ENCODE peak calls at places on chromosome 11, in four cellular contexts. One of them, this sample, is unnamed.

GRCh38 chr11:36265793-36266628 is 23.2 kb downstream of the COMMD9 start:
- DNase-seq in RWPE2: no peak
- DNase-seq in hypothalamus: peak; percentile 28
- DNase-seq in stimulated activated naive B cell treated with anti-CD40 and anti-IgM and Interleukin-4, amounts not matched to agents 10 μg/mL and 1 μg/mL and 100 μg/mL, for 72 hours: peak; percentile 34
- DNase-seq in this sample: no peak

GRCh38 chr11:59668188-59668949 is 468 bp downstream of the PATL1 start:
- DNase-seq in RWPE2: peak; percentile 64
- DNase-seq in hypothalamus: no peak
- DNase-seq in stimulated activated naive B cell treated with anti-CD40 and anti-IgM and Interleukin-4, amounts not matched to agents 10 μg/mL and 1 μg/mL and 100 μg/mL, for 72 hours: peak; percentile 42
- DNase-seq in this sample: peak; percentile 84

GRCh38 chr11:15342163-15342562 is 227.4 kb downstream of the INSC start:
- DNase-seq in RWPE2: no peak
- DNase-seq in hypothalamus: no peak
- DNase-seq in stimulated activated naive B cell treated with anti-CD40 and anti-IgM and Interleukin-4, amounts not matched to agents 10 μg/mL and 1 μg/mL and 100 μg/mL, for 72 hours: no peak
- DNase-seq in this sample: no peak

GRCh38 chr11:87878373-87878779 is 296.9 kb downstream of the RAB38 start:
- DNase-seq in RWPE2: no peak
- DNase-seq in hypothalamus: no peak
- DNase-seq in stimulated activated naive B cell treated with anti-CD40 and anti-IgM and Interleukin-4, amounts not matched to agents 10 μg/mL and 1 μg/mL and 100 μg/mL, for 72 hours: no peak
- DNase-seq in this sample: peak; percentile 33

GRCh38 chr11:94537051-94537600 is 6.6 kb upstream of the FUT4 start:
- DNase-seq in RWPE2: no peak
- DNase-seq in hypothalamus: no peak
- DNase-seq in stimulated activated naive B cell treated with anti-CD40 and anti-IgM and Interleukin-4, amounts not matched to agents 10 μg/mL and 1 μg/mL and 100 μg/mL, for 72 hours: no peak
- DNase-seq in this sample: no peak

GRCh38 chr11:109845437-109845836 is 247.8 kb upstream of the ZC3H12C start:
- DNase-seq in RWPE2: no peak
- DNase-seq in hypothalamus: no peak
- DNase-seq in stimulated activated naive B cell treated with anti-CD40 and anti-IgM and Interleukin-4, amounts not matched to agents 10 μg/mL and 1 μg/mL and 100 μg/mL, for 72 hours: no peak
- DNase-seq in this sample: no peak

GRCh38 chr11:14537134-14537599 is 17.0 kb upstream of the PSMA1 start:
- DNase-seq in RWPE2: no peak
- DNase-seq in hypothalamus: no peak
- DNase-seq in stimulated activated naive B cell treated with anti-CD40 and anti-IgM and Interleukin-4, amounts not matched to agents 10 μg/mL and 1 μg/mL and 100 μg/mL, for 72 hours: no peak
- DNase-seq in this sample: no peak

GRCh38 chr11:27660171-27660570 is 40.1 kb downstream of the BDNF start:
- DNase-seq in RWPE2: no peak
- DNase-seq in hypothalamus: no peak
- DNase-seq in stimulated activated naive B cell treated with anti-CD40 and anti-IgM and Interleukin-4, amounts not matched to agents 10 μg/mL and 1 μg/mL and 100 μg/mL, for 72 hours: no peak
- DNase-seq in this sample: no peak

GRCh38 chr11:17208257-17208999 is 642 bp upstream of the PIK3C2A start:
- DNase-seq in RWPE2: peak; percentile 79
- DNase-seq in hypothalamus: no peak
- DNase-seq in stimulated activated naive B cell treated with anti-CD40 and anti-IgM and Interleukin-4, amounts not matched to agents 10 μg/mL and 1 μg/mL and 100 μg/mL, for 72 hours: peak; percentile 41
- DNase-seq in this sample: peak; percentile 72

GRCh38 chr11:8338138-8338537 is 74.5 kb upstream of the LMO1 start:
- DNase-seq in RWPE2: no peak
- DNase-seq in hypothalamus: peak; percentile 9
- DNase-seq in stimulated activated naive B cell treated with anti-CD40 and anti-IgM and Interleukin-4, amounts not matched to agents 10 μg/mL and 1 μg/mL and 100 μg/mL, for 72 hours: no peak
- DNase-seq in this sample: no peak

GRCh38 chr11:1796297-1797011 is 32.7 kb upstream of the CTSD start:
- DNase-seq in RWPE2: no peak
- DNase-seq in hypothalamus: no peak
- DNase-seq in stimulated activated naive B cell treated with anti-CD40 and anti-IgM and Interleukin-4, amounts not matched to agents 10 μg/mL and 1 μg/mL and 100 μg/mL, for 72 hours: no peak
- DNase-seq in this sample: no peak

GRCh38 chr11:10592331-10592730 is 23.9 kb upstream of the LYVE1 start:
- DNase-seq in RWPE2: no peak
- DNase-seq in hypothalamus: no peak
- DNase-seq in stimulated activated naive B cell treated with anti-CD40 and anti-IgM and Interleukin-4, amounts not matched to agents 10 μg/mL and 1 μg/mL and 100 μg/mL, for 72 hours: no peak
- DNase-seq in this sample: no peak

GRCh38 chr11:64202992-64203391 is 3.5 kb upstream of the FERMT3 start:
- DNase-seq in RWPE2: no peak
- DNase-seq in hypothalamus: no peak
- DNase-seq in stimulated activated naive B cell treated with anti-CD40 and anti-IgM and Interleukin-4, amounts not matched to agents 10 μg/mL and 1 μg/mL and 100 μg/mL, for 72 hours: no peak
- DNase-seq in this sample: no peak

GRCh38 chr11:114060402-114061052 is 1.0 kb downstream of the ZBTB16 start:
- DNase-seq in RWPE2: no peak
- DNase-seq in hypothalamus: peak; percentile 65
- DNase-seq in stimulated activated naive B cell treated with anti-CD40 and anti-IgM and Interleukin-4, amounts not matched to agents 10 μg/mL and 1 μg/mL and 100 μg/mL, for 72 hours: peak; percentile 11
- DNase-seq in this sample: no peak

GRCh38 chr11:76606102-76606793 is 64.3 kb downstream of the LRRC32 start:
- DNase-seq in RWPE2: no peak
- DNase-seq in hypothalamus: no peak
- DNase-seq in stimulated activated naive B cell treated with anti-CD40 and anti-IgM and Interleukin-4, amounts not matched to agents 10 μg/mL and 1 μg/mL and 100 μg/mL, for 72 hours: no peak
- DNase-seq in this sample: no peak

GRCh38 chr11:68780829-68781228 is 29.5 kb upstream of the TESMIN start:
- DNase-seq in RWPE2: no peak
- DNase-seq in hypothalamus: no peak
- DNase-seq in stimulated activated naive B cell treated with anti-CD40 and anti-IgM and Interleukin-4, amounts not matched to agents 10 μg/mL and 1 μg/mL and 100 μg/mL, for 72 hours: no peak
- DNase-seq in this sample: peak; percentile 67

GRCh38 chr11:7872913-7873312 is 58.2 kb downstream of the OR10A6 start:
- DNase-seq in RWPE2: no peak
- DNase-seq in hypothalamus: no peak
- DNase-seq in stimulated activated naive B cell treated with anti-CD40 and anti-IgM and Interleukin-4, amounts not matched to agents 10 μg/mL and 1 μg/mL and 100 μg/mL, for 72 hours: no peak
- DNase-seq in this sample: no peak

GRCh38 chr11:70912226-70912840 is 340.0 kb downstream of the SHANK2 start:
- DNase-seq in RWPE2: no peak
- DNase-seq in hypothalamus: no peak
- DNase-seq in stimulated activated naive B cell treated with anti-CD40 and anti-IgM and Interleukin-4, amounts not matched to agents 10 μg/mL and 1 μg/mL and 100 μg/mL, for 72 hours: no peak
- DNase-seq in this sample: no peak

GRCh38 chr11:15150507-15150906 is 35.8 kb downstream of the INSC start:
- DNase-seq in RWPE2: no peak
- DNase-seq in hypothalamus: no peak
- DNase-seq in stimulated activated naive B cell treated with anti-CD40 and anti-IgM and Interleukin-4, amounts not matched to agents 10 μg/mL and 1 μg/mL and 100 μg/mL, for 72 hours: no peak
- DNase-seq in this sample: no peak

GRCh38 chr11:8183136-8183535 is 14.3 kb upstream of the RIC3 start:
- DNase-seq in RWPE2: no peak
- DNase-seq in hypothalamus: no peak
- DNase-seq in stimulated activated naive B cell treated with anti-CD40 and anti-IgM and Interleukin-4, amounts not matched to agents 10 μg/mL and 1 μg/mL and 100 μg/mL, for 72 hours: no peak
- DNase-seq in this sample: no peak

GRCh38 chr11:113384551-113384950 is 3.0 kb upstream of the ANKK1 start:
- DNase-seq in RWPE2: peak; percentile 96
- DNase-seq in hypothalamus: no peak
- DNase-seq in stimulated activated naive B cell treated with anti-CD40 and anti-IgM and Interleukin-4, amounts not matched to agents 10 μg/mL and 1 μg/mL and 100 μg/mL, for 72 hours: no peak
- DNase-seq in this sample: no peak

GRCh38 chr11:18987454-18988231 is 48.4 kb upstream of the MRGPRX1 start:
- DNase-seq in RWPE2: peak; percentile 75
- DNase-seq in hypothalamus: no peak
- DNase-seq in stimulated activated naive B cell treated with anti-CD40 and anti-IgM and Interleukin-4, amounts not matched to agents 10 μg/mL and 1 μg/mL and 100 μg/mL, for 72 hours: no peak
- DNase-seq in this sample: no peak

GRCh38 chr11:1354125-1354938 is 35.4 kb upstream of the BRSK2 start:
- DNase-seq in RWPE2: no peak
- DNase-seq in hypothalamus: no peak
- DNase-seq in stimulated activated naive B cell treated with anti-CD40 and anti-IgM and Interleukin-4, amounts not matched to agents 10 μg/mL and 1 μg/mL and 100 μg/mL, for 72 hours: no peak
- DNase-seq in this sample: no peak

GRCh38 chr11:122788781-122789535 is 49.3 kb upstream of the CRTAM start:
- DNase-seq in RWPE2: no peak
- DNase-seq in hypothalamus: no peak
- DNase-seq in stimulated activated naive B cell treated with anti-CD40 and anti-IgM and Interleukin-4, amounts not matched to agents 10 μg/mL and 1 μg/mL and 100 μg/mL, for 72 hours: no peak
- DNase-seq in this sample: no peak

GRCh38 chr11:113979427-113979826 is 4.5 kb downstream of the HTR3A start:
- DNase-seq in RWPE2: no peak
- DNase-seq in hypothalamus: no peak
- DNase-seq in stimulated activated naive B cell treated with anti-CD40 and anti-IgM and Interleukin-4, amounts not matched to agents 10 μg/mL and 1 μg/mL and 100 μg/mL, for 72 hours: no peak
- DNase-seq in this sample: no peak

GRCh38 chr11:12410006-12410728 is 32.8 kb downstream of the PARVA start:
- DNase-seq in RWPE2: no peak
- DNase-seq in hypothalamus: no peak
- DNase-seq in stimulated activated naive B cell treated with anti-CD40 and anti-IgM and Interleukin-4, amounts not matched to agents 10 μg/mL and 1 μg/mL and 100 μg/mL, for 72 hours: no peak
- DNase-seq in this sample: no peak

GRCh38 chr11:63598556-63598955 is 15.7 kb downstream of the PLAAT3 start:
- DNase-seq in RWPE2: no peak
- DNase-seq in hypothalamus: no peak
- DNase-seq in stimulated activated naive B cell treated with anti-CD40 and anti-IgM and Interleukin-4, amounts not matched to agents 10 μg/mL and 1 μg/mL and 100 μg/mL, for 72 hours: no peak
- DNase-seq in this sample: no peak

GRCh38 chr11:32809313-32809712 is 14.9 kb upstream of the CCDC73 start:
- DNase-seq in RWPE2: peak; percentile 61
- DNase-seq in hypothalamus: peak; percentile 1
- DNase-seq in stimulated activated naive B cell treated with anti-CD40 and anti-IgM and Interleukin-4, amounts not matched to agents 10 μg/mL and 1 μg/mL and 100 μg/mL, for 72 hours: peak; percentile 35
- DNase-seq in this sample: no peak